ENCODE peak calls at places on chromosomes 4 and X, in four cellular contexts. E, N, Z and U are unnamed samples. For H3K36me3, the result is how much of the 10 kb centered on the place peaks cover.

GRCh38 chrX:132114607-132115006 is 13.2 kb downstream of the FRMD7 start:
- DNase-seq in E (no peak), N (no peak), Z (no peak), U (no peak)

GRCh38 chr4:178138491-178138890 is 696.3 kb upstream of the AGA start:
- DNase-seq in E (no peak), N (no peak), Z (no peak), U (no peak)

GRCh38 chr4:184102927-184103326 is 114.7 kb downstream of the ENPP6 start:
- DNase-seq in E (no peak), N (no peak), Z (no peak), U (no peak)

GRCh38 chr4:112585977-112586736 is 50.6 kb downstream of the ZGRF1 start:
- DNase-seq in E (no peak), N (no peak), Z (no peak), U (no peak)

GRCh38 chrX:49186125-49187027 is at the start of gene PRICKLE3:
- DNase-seq in E (peak), N (peak), Z (peak), U (no peak)

GRCh38 chr4:142379277-142380051 is 466.6 kb downstream of the INPP4B start:
- DNase-seq in E (peak), N (peak), Z (no peak), U (no peak)

GRCh38 chr4:26533685-26534084 is 43.4 kb upstream of the CCKAR start:
- DNase-seq in E (no peak), N (no peak), Z (no peak), U (no peak)

GRCh38 chr4:111776546-111776945 is 368.7 kb upstream of the FAM241A start:
- DNase-seq in E (no peak), N (no peak), Z (no peak), U (no peak)

GRCh38 chrX:150902434-150903109 is 4.1 kb upstream of the CD99L2 start:
- DNase-seq in E (no peak), N (no peak), Z (no peak), U (no peak)

GRCh38 chr4:25821899-25822298 is 40.9 kb downstream of the SEL1L3 start:
- DNase-seq in E (no peak), N (no peak), Z (no peak), U (no peak)

GRCh38 chrX:125395626-125396025 is 76.0 kb downstream of the TEX13C start:
- DNase-seq in E (no peak), N (no peak), Z (no peak), U (no peak)

GRCh38 chrX:119488749-119489148 is 20.5 kb downstream of the SLC25A5 start:
- DNase-seq in E (peak), N (peak), Z (peak), U (no peak)

GRCh38 chrX:132169554-132169953 is 41.7 kb upstream of the FRMD7 start:
- DNase-seq in E (no peak), N (no peak), Z (no peak), U (no peak)

GRCh38 chrX:40154229-40154852 is 56.6 kb upstream of the BCOR start:
- DNase-seq in E (peak), N (peak), Z (no peak), U (no peak)

GRCh38 chr4:10688022-10688421 is 3.5 kb upstream of the CLNK start:
- DNase-seq in E (no peak), N (no peak), Z (no peak), U (no peak)

GRCh38 chr4:177356191-177356590 is 46.5 kb downstream of the NEIL3 start:
- DNase-seq in E (peak), N (no peak), Z (no peak), U (no peak)

GRCh38 chr4:141540643-141541042 is 95.7 kb upstream of the IL15 start:
- DNase-seq in E (peak), N (peak), Z (no peak), U (no peak)

GRCh38 chrX:1932231-1932630 is 317.4 kb downstream of the ASMT start:
- DNase-seq in E (no peak), N (peak), Z (no peak), U (no peak)

GRCh38 chr4:83771113-83771705 is 235.3 kb downstream of the GPAT3 start:
- DNase-seq in E (peak), N (peak), Z (peak), U (peak)

GRCh38 chr4:879730-880079 is 52.4 kb downstream of the GAK start:
- DNase-seq in E (no peak), N (no peak), Z (no peak), U (no peak)

GRCh38 chr4:16169491-16169890 is 56.8 kb downstream of the TAPT1 start:
- DNase-seq in E (no peak), N (no peak), Z (no peak), U (no peak)

GRCh38 chr4:35300996-35301774 is 943.1 kb downstream of the ARAP2 start:
- DNase-seq in E (no peak), N (no peak), Z (no peak), U (no peak)

GRCh38 chrX:68757331-68757730 is 71.5 kb upstream of the EFNB1 start:
- DNase-seq in E (no peak), N (no peak), Z (no peak), U (no peak)

GRCh38 chr4:1277667-1278335 is 11.9 kb upstream of the MAEA start:
- DNase-seq in E (no peak), N (peak), Z (no peak), U (no peak)

GRCh38 chrX:17759990-17760389 is 22.7 kb downstream of the SCML1 start:
- DNase-seq in E (no peak), N (no peak), Z (no peak), U (no peak)

GRCh38 chr4:4200624-4201023 is 26.1 kb downstream of the OTOP1 start:
- DNase-seq in E (no peak), N (peak), Z (no peak), U (no peak)

GRCh38 chrX:11064851-11065600 is 46.1 kb upstream of the HCCS start:
- DNase-seq in E (peak), N (peak), Z (no peak), U (no peak)

GRCh38 chrX:15334561-15334960 is 762 bp downstream of the PIGA start:
- DNase-seq in E (no peak), N (peak), Z (no peak), U (no peak)

GRCh38 chr4:74317616-74318256 is 9.5 kb downstream of the EPGN start:
- DNase-seq in E (peak), N (peak), Z (no peak), U (no peak)
- H3K36me3 ChIP-seq in E (under half), N (under half), Z (under half), U (under half)

GRCh38 chr4:37666625-37667071 is 19.5 kb downstream of the RELL1 start:
- DNase-seq in E (peak), N (peak), Z (peak), U (peak)
- TF ChIP-seq CTCF in E (no peak), N (no peak), Z (no peak), U (peak)

GRCh38 chr4:3124070-3124767 is 49.7 kb downstream of the HTT start:
- DNase-seq in E (peak), N (no peak), Z (no peak), U (no peak)

GRCh38 chr4:3123201-3123671 is 48.8 kb downstream of the HTT start:
- DNase-seq in E (peak), N (peak), Z (no peak), U (no peak)

GRCh38 chr4:3121110-3121509 is 46.6 kb downstream of the HTT start:
- DNase-seq in E (no peak), N (no peak), Z (no peak), U (no peak)

GRCh38 chr4:3121596-3121995 is 47.1 kb downstream of the HTT start:
- DNase-seq in E (no peak), N (no peak), Z (no peak), U (no peak)

DNA sequence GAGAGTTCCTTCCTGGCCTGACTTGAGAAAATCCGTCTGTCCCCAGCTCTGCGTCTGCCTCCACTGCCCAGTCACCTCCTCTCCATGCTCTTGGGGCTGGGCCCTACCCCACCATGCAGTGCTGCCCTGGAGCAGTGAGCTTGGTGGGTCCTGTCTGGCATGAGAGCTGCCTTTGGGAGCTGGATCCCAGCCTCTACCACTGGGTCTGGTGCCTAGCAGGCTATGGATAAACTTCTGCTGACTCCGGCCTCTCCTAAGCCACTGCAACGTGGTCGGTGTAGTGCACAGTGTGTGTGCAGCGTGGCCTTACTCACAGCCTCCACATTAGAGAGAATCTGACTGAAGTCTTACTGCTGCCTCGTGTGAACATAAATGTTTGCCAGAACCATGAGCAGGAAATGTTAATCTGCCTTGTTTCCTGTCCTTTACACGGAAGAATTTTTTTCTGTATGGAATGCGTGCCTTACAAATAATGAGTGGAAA is 47.6 kb downstream of the HTT start:
- DNase-seq in E (peak), N (peak), Z (no peak), U (no peak)
- H3K36me3 ChIP-seq in E (under half), N (under half), Z (under half), U (under half)

GRCh38 chrX:38375888-38376287 is 23.5 kb downstream of the OTC start:
- DNase-seq in E (peak), N (peak), Z (no peak), U (peak)
- TF ChIP-seq CTCF in E (peak), N (peak), Z (no peak), U (peak)

DNA sequence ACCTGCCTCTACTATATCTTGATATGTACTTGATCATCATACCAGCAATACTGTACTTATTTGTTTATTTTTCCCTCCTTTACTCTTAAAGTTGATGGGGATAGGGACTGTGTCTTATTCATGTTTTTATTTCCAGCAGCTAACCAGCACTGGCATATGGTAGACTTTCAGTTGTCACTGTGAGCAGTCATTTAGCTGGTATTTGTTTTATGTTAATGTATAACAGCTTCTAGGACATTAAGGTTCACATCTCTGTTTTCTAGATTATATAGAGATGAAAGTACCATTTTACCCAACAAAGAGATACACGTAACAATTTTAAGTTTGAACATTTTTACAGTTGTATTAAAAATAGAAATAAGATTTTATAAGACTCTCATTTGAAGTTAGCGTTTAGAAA is 17.9 kb downstream of the METTL14 start:
- DNase-seq in E (no peak), N (no peak), Z (no peak), U (no peak)
- H3K36me3 ChIP-seq in E (under half), N (half or more), Z (under half), U (under half)

DNA sequence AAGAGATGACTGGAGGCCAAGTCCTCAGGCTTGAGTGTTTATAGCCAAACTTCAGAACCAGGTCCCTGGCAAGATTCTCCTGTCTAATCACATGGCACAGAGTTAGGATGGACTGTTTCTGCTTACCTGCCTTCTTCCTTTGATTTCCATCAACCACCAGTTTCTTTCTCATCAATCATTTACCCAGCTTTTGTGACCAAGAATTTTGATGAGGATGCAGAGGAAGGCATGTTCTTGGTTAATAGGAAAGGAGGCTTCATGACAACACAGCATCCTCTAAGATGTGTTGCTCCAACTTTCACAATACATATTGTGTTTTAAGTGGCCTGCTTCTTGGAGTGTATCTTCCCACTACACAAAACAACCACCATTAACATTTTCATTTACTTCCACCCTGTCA is 65.3 kb downstream of the NFKB1 start:
- DNase-seq in E (no peak), N (no peak), Z (no peak), U (no peak)
- TF ChIP-seq CTCF in E (no peak), N (no peak), Z (no peak), U (no peak)

DNA sequence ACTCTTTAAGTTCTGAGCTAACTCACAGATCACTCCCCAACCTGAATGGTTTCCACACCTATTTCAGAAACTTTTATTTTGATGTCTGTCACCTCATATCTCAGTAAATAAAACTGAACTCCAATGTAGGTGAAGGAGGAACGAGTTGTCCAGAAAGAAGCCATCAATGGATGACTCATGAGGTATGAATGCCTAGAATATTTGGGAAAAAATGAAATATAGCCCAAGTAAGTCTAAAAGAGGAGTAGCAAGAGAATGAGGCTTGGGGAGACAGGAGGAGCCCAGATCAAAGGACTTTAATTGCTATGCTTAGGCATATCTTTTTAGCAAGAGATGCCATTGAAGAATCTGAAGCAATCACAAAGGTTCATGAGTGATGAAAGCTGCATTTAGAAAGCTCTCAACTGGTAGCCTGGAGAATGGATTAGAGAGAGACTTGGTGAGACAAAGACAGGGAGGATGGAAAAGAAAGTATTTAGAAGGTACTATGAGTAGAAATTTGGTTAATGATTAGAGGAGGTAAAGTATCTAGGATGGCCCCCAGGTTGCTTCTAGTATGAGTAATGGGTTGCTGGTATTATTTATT is 39.3 kb downstream of the NOCT start:
- DNase-seq in E (peak), N (peak), Z (no peak), U (no peak)
- H3K36me3 ChIP-seq in E (under half), N (under half), Z (under half), U (under half)

DNA sequence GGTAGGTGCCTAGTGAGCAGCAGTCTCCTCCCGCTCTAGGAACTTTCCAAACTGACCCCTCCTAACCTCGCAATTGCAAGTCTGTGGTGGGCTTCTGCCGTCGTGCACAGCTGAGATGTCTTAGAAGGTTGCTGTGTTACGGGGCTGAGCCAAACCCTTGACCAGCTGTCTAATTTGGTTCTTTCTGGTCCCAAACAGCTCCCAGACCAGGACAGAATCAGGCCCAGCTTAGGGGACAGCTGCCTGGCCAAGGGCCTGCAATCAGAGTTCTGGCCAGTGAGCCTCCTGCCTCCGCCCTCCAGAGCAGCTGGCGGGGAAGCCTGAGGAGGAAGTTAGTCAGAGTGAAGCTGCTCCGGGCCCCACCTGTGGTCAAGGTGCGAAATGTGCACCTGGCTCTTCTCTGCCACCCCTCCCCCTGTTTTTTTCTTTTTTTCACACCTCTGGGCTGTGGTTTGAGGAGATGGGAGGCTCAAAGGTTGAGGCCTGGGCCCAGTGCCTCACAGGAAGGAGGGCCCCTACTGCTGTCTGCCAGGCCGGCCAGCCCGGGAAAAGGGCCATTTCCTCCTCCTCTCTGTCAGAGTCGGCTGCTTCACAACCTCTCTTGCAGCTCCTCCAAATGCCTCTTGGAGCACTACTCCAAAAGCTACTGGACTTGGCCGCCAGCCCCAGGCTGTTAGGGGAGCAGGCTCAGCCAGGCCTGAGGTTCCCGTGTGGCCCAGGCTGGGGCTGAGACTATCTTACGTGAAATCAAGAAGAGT is 4.2 kb upstream of the CXCR3 start:
- DNase-seq in E (peak), N (peak), Z (peak), U (no peak)
- TF ChIP-seq CTCF in E (peak), N (peak), Z (no peak), U (no peak)

GRCh38 chr4:163528618-163529017 is 34.1 kb downstream of the TMA16 start:
- DNase-seq in E (no peak), N (no peak), Z (no peak), U (no peak)
- H3K36me3 ChIP-seq in E (under half), N (under half), Z (under half), U (under half)

GRCh38 chrX:18896680-18897544 is 87.0 kb downstream of the PHKA2 start:
- DNase-seq in E (no peak), N (no peak), Z (no peak), U (no peak)

GRCh38 chrX:18893536-18893935 is 90.4 kb downstream of the PHKA2 start:
- DNase-seq in E (no peak), N (no peak), Z (no peak), U (no peak)

GRCh38 chrX:18894156-18894555 is 89.8 kb downstream of the PHKA2 start:
- DNase-seq in E (no peak), N (no peak), Z (no peak), U (no peak)

GRCh38 chrX:18897611-18898010 is 86.3 kb downstream of the PHKA2 start:
- DNase-seq in E (no peak), N (no peak), Z (no peak), U (no peak)

DNA sequence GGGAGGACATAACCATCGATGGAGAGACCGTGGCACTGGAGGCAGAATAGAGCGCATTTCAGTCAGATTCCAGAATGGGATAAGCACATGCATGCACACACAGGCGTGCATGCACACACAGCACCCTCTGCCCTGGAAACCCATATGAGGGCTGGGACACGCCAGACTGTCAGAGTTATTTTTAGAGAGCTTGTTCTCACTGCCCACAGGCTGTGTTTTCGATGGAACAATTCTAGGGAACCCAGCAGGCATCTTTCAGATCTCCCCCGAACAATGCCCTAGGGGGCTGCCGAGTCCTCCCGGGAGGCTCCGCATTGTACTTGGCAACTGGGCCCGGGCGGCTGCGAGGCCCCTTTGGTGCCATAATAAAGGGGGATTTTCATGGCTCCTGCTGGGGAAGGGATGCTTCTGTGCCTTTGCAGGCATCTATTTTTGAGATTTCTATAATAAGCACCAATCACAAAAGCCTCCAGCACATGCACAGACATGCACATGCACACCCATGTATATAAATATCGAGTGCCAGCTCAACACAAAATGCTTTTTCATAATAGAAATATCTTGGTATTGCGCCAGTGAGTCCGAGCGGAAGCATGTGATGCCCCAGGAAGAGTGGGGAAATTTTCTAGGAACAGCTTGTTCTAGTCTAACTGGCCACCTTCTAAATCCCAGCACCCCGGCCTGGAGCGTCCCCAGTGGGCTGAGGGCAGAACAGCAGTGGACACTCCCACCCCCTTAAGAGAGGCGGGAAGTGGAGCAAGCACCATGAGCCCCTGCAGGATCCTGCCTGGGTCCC is 88.6 kb downstream of the PHKA2 start:
- DNase-seq in E (peak), N (peak), Z (no peak), U (no peak)
- TF ChIP-seq CTCF in E (peak), N (peak), Z (no peak), U (no peak)